ENCODE peak calls at places on chromosome 5, in seven cellular contexts. One of them, this sample, is unnamed.

GRCh38 chr5:172569862-172570558 is 71.1 kb upstream of the NEURL1B start:
- DNase-seq in GM12891: no peak
- DNase-seq in K562: no peak
- DNase-seq in GM12878: no peak
- DNase-seq in HepG2: no peak
- DNase-seq in H1: no peak
- DNase-seq in SK-N-SH: no peak
- DNase-seq in this sample: no peak

GRCh38 chr5:92922231-92922967 is 658.6 kb downstream of the NR2F1-AS1 start:
- DNase-seq in GM12891: no peak
- DNase-seq in K562: no peak
- DNase-seq in GM12878: no peak
- DNase-seq in HepG2: peak; percentile 24
- DNase-seq in H1: no peak
- DNase-seq in SK-N-SH: no peak
- DNase-seq in this sample: no peak

GRCh38 chr5:113060410-113061025 is 83.9 kb downstream of the DCP2 start:
- DNase-seq in GM12891: no peak
- DNase-seq in K562: no peak
- DNase-seq in GM12878: no peak
- DNase-seq in HepG2: no peak
- DNase-seq in H1: no peak
- DNase-seq in SK-N-SH: no peak
- DNase-seq in this sample: no peak

GRCh38 chr5:60379907-60380306 is 320.1 kb downstream of the DEPDC1B start:
- DNase-seq in GM12891: no peak
- DNase-seq in K562: no peak
- DNase-seq in GM12878: peak; percentile 37
- DNase-seq in HepG2: no peak
- DNase-seq in H1: no peak
- DNase-seq in SK-N-SH: no peak
- DNase-seq in this sample: no peak

GRCh38 chr5:127766556-127767335 is 63.6 kb downstream of the CCDC192 start:
- DNase-seq in GM12891: no peak
- DNase-seq in K562: no peak
- DNase-seq in GM12878: no peak
- DNase-seq in HepG2: no peak
- DNase-seq in H1: no peak
- DNase-seq in SK-N-SH: no peak
- DNase-seq in this sample: no peak

GRCh38 chr5:178651046-178651810 is 24.4 kb upstream of the CLK4 start:
- DNase-seq in GM12891: no peak
- DNase-seq in K562: no peak
- DNase-seq in GM12878: no peak
- DNase-seq in HepG2: no peak
- DNase-seq in H1: no peak
- DNase-seq in SK-N-SH: no peak
- DNase-seq in this sample: no peak

GRCh38 chr5:99130081-99130480 is 201.3 kb upstream of the CHD1 start:
- DNase-seq in GM12891: no peak
- DNase-seq in K562: no peak
- DNase-seq in GM12878: no peak
- DNase-seq in HepG2: no peak
- DNase-seq in H1: no peak
- DNase-seq in SK-N-SH: no peak
- DNase-seq in this sample: no peak

GRCh38 chr5:370959-371810 is 49.7 kb downstream of the AHRR start:
- DNase-seq in GM12891: no peak
- DNase-seq in K562: no peak
- DNase-seq in GM12878: no peak
- DNase-seq in HepG2: no peak
- DNase-seq in H1: no peak
- DNase-seq in SK-N-SH: no peak
- DNase-seq in this sample: no peak

GRCh38 chr5:153756540-153756939 is 266.1 kb downstream of the GRIA1 start:
- DNase-seq in GM12891: no peak
- DNase-seq in K562: no peak
- DNase-seq in GM12878: no peak
- DNase-seq in HepG2: no peak
- DNase-seq in H1: no peak
- DNase-seq in SK-N-SH: no peak
- DNase-seq in this sample: no peak

GRCh38 chr5:112388739-112389138 is 30.3 kb downstream of the EPB41L4A start:
- DNase-seq in GM12891: no peak
- DNase-seq in K562: no peak
- DNase-seq in GM12878: no peak
- DNase-seq in HepG2: no peak
- DNase-seq in H1: no peak
- DNase-seq in SK-N-SH: no peak
- DNase-seq in this sample: no peak

GRCh38 chr5:72353046-72353445 is 32.9 kb downstream of the PTCD2 start:
- DNase-seq in GM12891: no peak
- DNase-seq in K562: no peak
- DNase-seq in GM12878: no peak
- DNase-seq in HepG2: no peak
- DNase-seq in H1: no peak
- DNase-seq in SK-N-SH: no peak
- DNase-seq in this sample: no peak

GRCh38 chr5:20105915-20106314 is 117.9 kb upstream of the CDH18 start:
- DNase-seq in GM12891: no peak
- DNase-seq in K562: no peak
- DNase-seq in GM12878: no peak
- DNase-seq in HepG2: no peak
- DNase-seq in H1: no peak
- DNase-seq in SK-N-SH: no peak
- DNase-seq in this sample: no peak

DNA sequence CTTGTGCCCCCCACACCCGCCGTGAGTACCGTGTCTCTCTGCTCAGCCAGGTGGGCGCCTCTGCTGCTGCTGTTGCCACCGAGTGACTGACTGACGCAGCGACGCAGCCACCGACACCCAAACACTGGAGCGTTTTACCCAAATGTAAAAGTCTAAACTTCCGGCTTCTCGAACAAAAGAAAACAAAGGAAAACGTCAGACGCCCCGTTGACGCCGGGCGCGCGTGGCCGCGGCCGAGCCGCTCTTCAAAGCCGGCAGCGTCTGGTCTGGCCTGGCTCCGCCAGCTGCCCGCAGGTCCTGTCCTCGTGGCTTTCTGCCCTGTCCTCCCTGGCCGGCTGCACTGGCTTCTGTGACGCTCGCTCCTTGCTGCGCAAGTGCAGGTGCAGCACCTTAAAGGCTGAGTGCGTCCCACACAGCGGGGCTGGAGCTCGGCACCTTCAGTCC is 41.4 kb upstream of the CLPTM1L start:
- DNase-seq in GM12891: peak; percentile 78
- DNase-seq in K562: peak; percentile 23
- DNase-seq in GM12878: no peak
- DNase-seq in HepG2: no peak
- DNase-seq in H1: no peak
- DNase-seq in SK-N-SH: peak; percentile 84
- DNase-seq in this sample: peak; percentile 59
- TF ChIP-seq TAF1 in GM12891: peak; percentile 42
- TF ChIP-seq TAF1 in K562: no peak
- TF ChIP-seq TAF1 in GM12878: no peak
- TF ChIP-seq TAF1 in HepG2: no peak
- TF ChIP-seq TAF1 in H1: peak; percentile 57
- TF ChIP-seq TAF1 in SK-N-SH: no peak
- TF ChIP-seq TAF1 in this sample: no peak

DNA sequence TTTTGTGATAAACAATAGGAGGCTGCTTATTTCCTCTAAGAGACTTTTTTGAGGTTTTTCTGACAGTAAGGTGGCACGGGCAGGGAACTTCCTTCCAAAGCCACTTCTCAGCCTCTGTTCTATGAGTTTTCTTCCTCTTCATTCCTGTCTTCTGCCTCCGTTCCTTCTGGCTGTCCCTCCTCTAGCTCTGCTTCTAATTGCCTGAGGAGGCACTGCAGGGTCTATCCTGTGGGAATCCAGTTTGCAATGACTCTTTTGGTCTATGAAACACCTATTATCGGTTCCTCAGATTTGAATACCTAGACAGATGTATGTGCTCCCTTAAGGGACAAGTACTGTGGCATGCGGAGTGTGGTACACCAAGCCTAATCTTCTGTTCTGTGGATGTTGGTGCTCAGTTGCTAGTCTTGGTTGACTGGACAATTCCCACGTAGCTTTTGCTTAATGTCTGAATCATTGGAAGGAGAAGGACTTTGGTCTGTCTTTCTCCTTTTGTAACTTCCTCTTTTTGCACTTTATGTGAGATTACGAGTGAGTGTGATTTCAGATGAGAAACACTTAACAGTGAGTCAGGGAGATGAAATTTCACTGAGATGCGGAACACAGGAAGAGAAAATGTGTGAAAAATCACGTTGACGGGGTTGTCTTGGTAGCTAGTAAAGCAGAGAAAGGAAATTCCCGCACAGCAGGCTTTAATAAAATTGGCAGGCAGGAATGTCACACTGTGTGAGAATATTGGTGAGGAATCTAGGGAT is 305.2 kb downstream of the EFNA5 start:
- DNase-seq in GM12891: no peak
- DNase-seq in K562: no peak
- DNase-seq in GM12878: peak; percentile 92
- DNase-seq in HepG2: no peak
- DNase-seq in H1: no peak
- DNase-seq in SK-N-SH: no peak
- DNase-seq in this sample: no peak
- TF ChIP-seq TAF1 in GM12891: no peak
- TF ChIP-seq TAF1 in K562: no peak
- TF ChIP-seq TAF1 in GM12878: no peak
- TF ChIP-seq TAF1 in HepG2: no peak
- TF ChIP-seq TAF1 in H1: no peak
- TF ChIP-seq TAF1 in SK-N-SH: no peak
- TF ChIP-seq TAF1 in this sample: no peak

GRCh38 chr5:170273968-170274710 is 23.4 kb downstream of the LCP2 start:
- DNase-seq in GM12891: no peak
- DNase-seq in K562: peak; percentile 39
- DNase-seq in GM12878: no peak
- DNase-seq in HepG2: no peak
- DNase-seq in H1: peak; percentile 38
- DNase-seq in SK-N-SH: peak; percentile 42
- DNase-seq in this sample: no peak
- TF ChIP-seq TAF1 in GM12891: no peak
- TF ChIP-seq TAF1 in K562: no peak
- TF ChIP-seq TAF1 in GM12878: no peak
- TF ChIP-seq TAF1 in HepG2: no peak
- TF ChIP-seq TAF1 in H1: no peak
- TF ChIP-seq TAF1 in SK-N-SH: no peak
- TF ChIP-seq TAF1 in this sample: no peak

DNA sequence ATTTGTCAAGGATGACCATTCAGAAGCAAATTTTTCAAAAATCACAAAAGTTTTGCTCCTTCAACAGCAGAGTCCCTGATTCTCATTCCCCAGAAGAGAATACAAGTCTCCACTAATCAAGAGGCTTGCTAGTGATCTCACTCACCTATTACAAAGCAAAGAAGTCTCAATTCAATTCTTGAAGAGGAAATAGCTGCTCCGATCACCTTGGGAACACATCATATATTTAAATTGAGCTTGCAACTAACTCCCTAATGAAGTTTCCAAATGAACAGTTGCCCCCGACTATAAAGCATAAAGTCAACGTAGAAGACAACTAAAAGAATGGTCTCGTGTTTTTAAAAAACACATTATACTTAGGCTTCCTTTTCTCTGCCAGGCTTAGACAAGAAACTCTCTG is 1.6 kb downstream of the LIFR start:
- DNase-seq in GM12891: no peak
- DNase-seq in K562: no peak
- DNase-seq in GM12878: no peak
- DNase-seq in HepG2: no peak
- DNase-seq in H1: no peak
- DNase-seq in SK-N-SH: no peak
- DNase-seq in this sample: no peak
- TF ChIP-seq TAF1 in GM12891: no peak
- TF ChIP-seq TAF1 in K562: no peak
- TF ChIP-seq TAF1 in GM12878: no peak
- TF ChIP-seq TAF1 in HepG2: no peak
- TF ChIP-seq TAF1 in H1: no peak
- TF ChIP-seq TAF1 in SK-N-SH: no peak
- TF ChIP-seq TAF1 in this sample: no peak

DNA sequence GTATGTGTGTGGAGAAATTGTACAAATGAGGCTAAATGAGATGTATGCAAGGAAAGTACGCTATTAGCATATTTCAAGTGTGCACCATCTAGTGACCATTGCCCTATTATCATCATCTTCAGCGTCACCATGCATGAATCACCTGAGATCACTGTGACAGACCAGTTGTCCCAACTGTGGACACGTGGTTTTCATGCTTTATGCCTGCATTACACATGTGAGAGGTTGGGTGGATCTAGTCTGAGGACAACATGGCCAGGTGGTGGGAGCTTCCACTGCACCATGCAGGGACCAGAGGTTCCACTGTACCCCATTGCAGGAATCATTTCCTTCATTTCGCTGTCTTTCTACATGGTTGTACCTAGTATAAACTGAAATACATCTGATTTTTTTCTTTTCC is 329.8 kb downstream of the SLIT3 start:
- DNase-seq in GM12891: no peak
- DNase-seq in K562: no peak
- DNase-seq in GM12878: no peak
- DNase-seq in HepG2: no peak
- DNase-seq in H1: no peak
- DNase-seq in SK-N-SH: no peak
- DNase-seq in this sample: no peak
- TF ChIP-seq TAF1 in GM12891: no peak
- TF ChIP-seq TAF1 in K562: no peak
- TF ChIP-seq TAF1 in GM12878: no peak
- TF ChIP-seq TAF1 in HepG2: no peak
- TF ChIP-seq TAF1 in H1: no peak
- TF ChIP-seq TAF1 in SK-N-SH: no peak
- TF ChIP-seq TAF1 in this sample: no peak

GRCh38 chr5:37071901-37072581 is 177.1 kb downstream of the CPLANE1 start:
- DNase-seq in GM12891: no peak
- DNase-seq in K562: no peak
- DNase-seq in GM12878: no peak
- DNase-seq in HepG2: peak; percentile 61
- DNase-seq in H1: no peak
- DNase-seq in SK-N-SH: no peak
- DNase-seq in this sample: no peak
- TF ChIP-seq TAF1 in GM12891: no peak
- TF ChIP-seq TAF1 in K562: no peak
- TF ChIP-seq TAF1 in GM12878: no peak
- TF ChIP-seq TAF1 in HepG2: no peak
- TF ChIP-seq TAF1 in H1: no peak
- TF ChIP-seq TAF1 in SK-N-SH: no peak
- TF ChIP-seq TAF1 in this sample: no peak